ENCODE peak calls at places on chromosomes 5 and 9, in nine cellular contexts. Y is DMS 273 treated with DMSO at 0.1 percent for 48 hours; U is SW 1271; P is M059J; J is activated CD8-positive, alpha-beta memory T cell treated with anti-CD3 and anti-CD28 coated beads for 4 hours; Z is amygdala; F is H1; T is iPS-NIHi11; D is GM19239. X is an unnamed sample.
A peak's percentile ranks its signal among the peaks of the same experiment; 100 is the strongest.

GRCh38 chr5:151591144-151591819 is at the start of gene FAT2:
- DNase-seq in Z (no peak), D (no peak), P (peak; percentile 34), J (no peak), U (no peak), T (peak; percentile 80), Y (no peak), F (peak; percentile 53), X (peak; percentile 66)

GRCh38 chr5:75236322-75237316 is at the start of gene ANKRD31:
- DNase-seq in T (peak; percentile 93), D (peak; percentile 88), Z (peak; percentile 35), U (peak; percentile 84), P (peak; percentile 72), Y (peak; percentile 41), J (peak; percentile 77), F (peak; percentile 86), X (peak; percentile 84)

GRCh38 chr5:74390822-74391221 is 249.7 kb downstream of the ENC1 start:
- DNase-seq in Z (no peak), P (no peak), Y (no peak), D (no peak), T (no peak), J (no peak), F (no peak), U (no peak), X (no peak)

GRCh38 chr5:111134080-111134479 is 41.9 kb downstream of the WDR36 start:
- DNase-seq in D (no peak), F (no peak), U (no peak), P (no peak), Y (no peak), Z (no peak), J (no peak), T (no peak), X (no peak)

GRCh38 chr9:106846847-106847246 is 16.1 kb upstream of the ZNF462 start:
- DNase-seq in J (no peak), Z (no peak), F (no peak), Y (no peak), P (peak; percentile 49), U (peak; percentile 60), T (no peak), D (no peak), X (no peak)

GRCh38 chr5:7878381-7878873 is 9.5 kb downstream of the MTRR start:
- DNase-seq in D (no peak), Z (no peak), J (no peak), P (peak; percentile 23), T (no peak), U (no peak), F (no peak), Y (no peak), X (no peak)

GRCh38 chr9:93978498-93978897 is 23.3 kb upstream of the BARX1 start:
- DNase-seq in Z (no peak), Y (no peak), P (no peak), U (no peak), J (no peak), D (no peak), F (no peak), T (no peak), X (no peak)

GRCh38 chr5:174698156-174698555 is 26.2 kb upstream of the MSX2 start:
- DNase-seq in T (no peak), D (no peak), J (no peak), Y (no peak), U (no peak), Z (no peak), F (no peak), P (no peak), X (no peak)

GRCh38 chr9:127136880-127137639 is 14.6 kb upstream of the ANGPTL2 start:
- DNase-seq in Z (no peak), J (no peak), T (no peak), F (no peak), Y (no peak), U (no peak), P (no peak), D (no peak), X (no peak)

GRCh38 chr5:89273289-89273688 is 390.3 kb upstream of the MEF2C start:
- DNase-seq in F (no peak), U (no peak), Y (no peak), P (no peak), D (no peak), J (no peak), Z (no peak), T (no peak), X (no peak)

GRCh38 chr9:8679405-8679951 is 879.9 kb upstream of the DMAC1 start:
- DNase-seq in U (no peak), Y (no peak), Z (no peak), T (no peak), P (no peak), D (no peak), F (no peak), J (no peak), X (no peak)

GRCh38 chr9:69386651-69387050 is 61.6 kb downstream of the ENTREP1 start:
- DNase-seq in F (no peak), Z (no peak), T (no peak), P (no peak), Y (no peak), U (no peak), J (no peak), D (no peak), X (no peak)

GRCh38 chr9:18037981-18038380 is 436.0 kb upstream of the ADAMTSL1 start:
- DNase-seq in D (no peak), T (no peak), Y (no peak), J (no peak), Z (no peak), P (no peak), U (no peak), F (no peak), X (no peak)

GRCh38 chr5:135190345-135191083 is 156.5 kb upstream of the PITX1 start:
- DNase-seq in D (no peak), P (no peak), J (no peak), U (no peak), Z (no peak), T (no peak), F (peak; percentile 49), Y (no peak), X (peak; percentile 50)

GRCh38 chr5:32018476-32019436 is 155.4 kb downstream of the GOLPH3 start:
- DNase-seq in Y (no peak), F (no peak), D (no peak), P (no peak), T (no peak), J (no peak), U (no peak), Z (no peak), X (no peak)